ENCODE peak calls at places on chromosomes 7 and 10, in four cellular contexts. N is stimulated activated naive CD8-positive, alpha-beta T cell treated with anti-CD3 and anti-CD28 coated beads, Interleukin-15, amount 100 ng/mL, for 72 hours; T is NCI-H1436; Z is GM23248. H is an unnamed sample.

GRCh38 chr10:130479906-130480305 is 343.7 kb downstream of the GLRX3 start:
- DNase-seq in N (no peak), T (no peak), Z (no peak), H (no peak)

GRCh38 chr7:50676754-50677153 is 105.9 kb downstream of the GRB10 start:
- DNase-seq in N (no peak), T (no peak), Z (no peak), H (no peak)

GRCh38 chr10:87771871-87772500 is 46.0 kb downstream of the ATAD1 start:
- DNase-seq in N (no peak), T (no peak), Z (peak; percentile 63), H (no peak)

GRCh38 chr7:120709931-120710330 is 148.0 kb downstream of the TSPAN12 start:
- DNase-seq in N (no peak), T (no peak), Z (no peak), H (no peak)

GRCh38 chr10:110408203-110408871 is 89.4 kb upstream of the DUSP5 start:
- DNase-seq in N (no peak), T (no peak), Z (peak; percentile 63), H (no peak)

GRCh38 chr7:155660758-155661093 is 16.3 kb downstream of the RBM33 start:
- DNase-seq in N (no peak), T (no peak), Z (no peak), H (no peak)

GRCh38 chr7:158614695-158615094 is 27.1 kb upstream of the PTPRN2 start:
- DNase-seq in N (no peak), T (no peak), Z (peak; percentile 82), H (no peak)

GRCh38 chr10:35236739-35237138 is 99.6 kb upstream of the CCNY start:
- DNase-seq in N (no peak), T (no peak), Z (no peak), H (no peak)

GRCh38 chr7:5408777-5409176 is 14.9 kb downstream of the TNRC18 start:
- DNase-seq in N (no peak), T (no peak), Z (peak; percentile 91), H (no peak)

GRCh38 chr7:158649279-158649678 is 55.3 kb downstream of the NCAPG2 start:
- DNase-seq in N (no peak), T (no peak), Z (peak; percentile 95), H (no peak)